ENCODE peak calls at places on chromosomes 5 and 9, in six cellular contexts. One of them, this sample, is unnamed.

GRCh38 chr5:74289238-74289637 is 351.3 kb downstream of the ENC1 start:
- DNase-seq in K562: no peak
- DNase-seq in left ventricle myocardium inferior: no peak
- DNase-seq in dorsolateral prefrontal cortex: no peak
- DNase-seq in HCT116: no peak
- DNase-seq in astrocyte: no peak
- DNase-seq in this sample: no peak

GRCh38 chr9:104276709-104277245 is 182.7 kb downstream of the SMC2 start:
- DNase-seq in K562: no peak
- DNase-seq in left ventricle myocardium inferior: no peak
- DNase-seq in dorsolateral prefrontal cortex: no peak
- DNase-seq in HCT116: no peak
- DNase-seq in astrocyte: peak; percentile 10
- DNase-seq in this sample: no peak

GRCh38 chr5:138955013-138955660 is 80.0 kb upstream of the LRRTM2 start:
- DNase-seq in K562: no peak
- DNase-seq in left ventricle myocardium inferior: peak; percentile 56
- DNase-seq in dorsolateral prefrontal cortex: no peak
- DNase-seq in HCT116: no peak
- DNase-seq in astrocyte: no peak
- DNase-seq in this sample: no peak

GRCh38 chr9:13755551-13755950 is 476.1 kb upstream of the MPDZ start:
- DNase-seq in K562: no peak
- DNase-seq in left ventricle myocardium inferior: no peak
- DNase-seq in dorsolateral prefrontal cortex: no peak
- DNase-seq in HCT116: no peak
- DNase-seq in astrocyte: no peak
- DNase-seq in this sample: no peak

GRCh38 chr9:71716138-71716909 is 52.0 kb downstream of the CEMIP2 start:
- DNase-seq in K562: no peak
- DNase-seq in left ventricle myocardium inferior: no peak
- DNase-seq in dorsolateral prefrontal cortex: no peak
- DNase-seq in HCT116: no peak
- DNase-seq in astrocyte: no peak
- DNase-seq in this sample: no peak

GRCh38 chr5:149406203-149406978 is 27.3 kb upstream of the IL17B start:
- DNase-seq in K562: peak; percentile 56
- DNase-seq in left ventricle myocardium inferior: peak; percentile 75
- DNase-seq in dorsolateral prefrontal cortex: no peak
- DNase-seq in HCT116: no peak
- DNase-seq in astrocyte: peak; percentile 79
- DNase-seq in this sample: no peak

GRCh38 chr5:142841511-142842255 is 71.5 kb downstream of the ARHGAP26 start:
- DNase-seq in K562: no peak
- DNase-seq in left ventricle myocardium inferior: peak; percentile 68
- DNase-seq in dorsolateral prefrontal cortex: no peak
- DNase-seq in HCT116: no peak
- DNase-seq in astrocyte: peak; percentile 53
- DNase-seq in this sample: no peak

GRCh38 chr9:20640331-20641187 is 18.3 kb upstream of the MLLT3 start:
- DNase-seq in K562: no peak
- DNase-seq in left ventricle myocardium inferior: peak; percentile 65
- DNase-seq in dorsolateral prefrontal cortex: peak; percentile 53
- DNase-seq in HCT116: no peak
- DNase-seq in astrocyte: peak; percentile 49
- DNase-seq in this sample: peak; percentile 84

GRCh38 chr5:86008293-86008692 is 609.4 kb upstream of the COX7C start:
- DNase-seq in K562: no peak
- DNase-seq in left ventricle myocardium inferior: no peak
- DNase-seq in dorsolateral prefrontal cortex: no peak
- DNase-seq in HCT116: no peak
- DNase-seq in astrocyte: no peak
- DNase-seq in this sample: no peak

GRCh38 chr5:170006016-170006415 is 25.7 kb upstream of the INSYN2B start:
- DNase-seq in K562: no peak
- DNase-seq in left ventricle myocardium inferior: no peak
- DNase-seq in dorsolateral prefrontal cortex: no peak
- DNase-seq in HCT116: no peak
- DNase-seq in astrocyte: no peak
- DNase-seq in this sample: no peak

GRCh38 chr5:113038136-113038535 is 61.5 kb downstream of the DCP2 start:
- DNase-seq in K562: no peak
- DNase-seq in left ventricle myocardium inferior: no peak
- DNase-seq in dorsolateral prefrontal cortex: no peak
- DNase-seq in HCT116: no peak
- DNase-seq in astrocyte: no peak
- DNase-seq in this sample: no peak

GRCh38 chr9:13568446-13568845 is 289.0 kb upstream of the MPDZ start:
- DNase-seq in K562: no peak
- DNase-seq in left ventricle myocardium inferior: no peak
- DNase-seq in dorsolateral prefrontal cortex: no peak
- DNase-seq in HCT116: no peak
- DNase-seq in astrocyte: peak; percentile 37
- DNase-seq in this sample: no peak

GRCh38 chr5:136926073-136926472 is 560.7 kb upstream of the TRPC7 start:
- DNase-seq in K562: no peak
- DNase-seq in left ventricle myocardium inferior: no peak
- DNase-seq in dorsolateral prefrontal cortex: no peak
- DNase-seq in HCT116: no peak
- DNase-seq in astrocyte: no peak
- DNase-seq in this sample: no peak

GRCh38 chr9:108615152-108615551 is 240.6 kb downstream of the ACTL7B start:
- DNase-seq in K562: no peak
- DNase-seq in left ventricle myocardium inferior: no peak
- DNase-seq in dorsolateral prefrontal cortex: no peak
- DNase-seq in HCT116: no peak
- DNase-seq in astrocyte: no peak
- DNase-seq in this sample: no peak

GRCh38 chr9:12696931-12697622 is 3.9 kb downstream of the TYRP1 start:
- DNase-seq in K562: no peak
- DNase-seq in left ventricle myocardium inferior: no peak
- DNase-seq in dorsolateral prefrontal cortex: no peak
- DNase-seq in HCT116: no peak
- DNase-seq in astrocyte: peak; percentile 76
- DNase-seq in this sample: no peak

GRCh38 chr5:142428773-142429473 is 104.1 kb upstream of the SPRY4 start:
- DNase-seq in K562: no peak
- DNase-seq in left ventricle myocardium inferior: no peak
- DNase-seq in dorsolateral prefrontal cortex: no peak
- DNase-seq in HCT116: no peak
- DNase-seq in astrocyte: no peak
- DNase-seq in this sample: no peak

GRCh38 chr9:129520981-129521380 is 99.9 kb downstream of the C9orf50 start:
- DNase-seq in K562: no peak
- DNase-seq in left ventricle myocardium inferior: no peak
- DNase-seq in dorsolateral prefrontal cortex: no peak
- DNase-seq in HCT116: no peak
- DNase-seq in astrocyte: no peak
- DNase-seq in this sample: no peak
- H3K4me3 ChIP-seq in K562: no peak overlapping the region
- H3K4me3 ChIP-seq in left ventricle myocardium inferior: no peak overlapping the region
- H3K4me3 ChIP-seq in dorsolateral prefrontal cortex: no peak overlapping the region
- H3K4me3 ChIP-seq in HCT116: no peak overlapping the region
- H3K4me3 ChIP-seq in astrocyte: no peak overlapping the region
- H3K4me3 ChIP-seq in this sample: no peak overlapping the region

DNA sequence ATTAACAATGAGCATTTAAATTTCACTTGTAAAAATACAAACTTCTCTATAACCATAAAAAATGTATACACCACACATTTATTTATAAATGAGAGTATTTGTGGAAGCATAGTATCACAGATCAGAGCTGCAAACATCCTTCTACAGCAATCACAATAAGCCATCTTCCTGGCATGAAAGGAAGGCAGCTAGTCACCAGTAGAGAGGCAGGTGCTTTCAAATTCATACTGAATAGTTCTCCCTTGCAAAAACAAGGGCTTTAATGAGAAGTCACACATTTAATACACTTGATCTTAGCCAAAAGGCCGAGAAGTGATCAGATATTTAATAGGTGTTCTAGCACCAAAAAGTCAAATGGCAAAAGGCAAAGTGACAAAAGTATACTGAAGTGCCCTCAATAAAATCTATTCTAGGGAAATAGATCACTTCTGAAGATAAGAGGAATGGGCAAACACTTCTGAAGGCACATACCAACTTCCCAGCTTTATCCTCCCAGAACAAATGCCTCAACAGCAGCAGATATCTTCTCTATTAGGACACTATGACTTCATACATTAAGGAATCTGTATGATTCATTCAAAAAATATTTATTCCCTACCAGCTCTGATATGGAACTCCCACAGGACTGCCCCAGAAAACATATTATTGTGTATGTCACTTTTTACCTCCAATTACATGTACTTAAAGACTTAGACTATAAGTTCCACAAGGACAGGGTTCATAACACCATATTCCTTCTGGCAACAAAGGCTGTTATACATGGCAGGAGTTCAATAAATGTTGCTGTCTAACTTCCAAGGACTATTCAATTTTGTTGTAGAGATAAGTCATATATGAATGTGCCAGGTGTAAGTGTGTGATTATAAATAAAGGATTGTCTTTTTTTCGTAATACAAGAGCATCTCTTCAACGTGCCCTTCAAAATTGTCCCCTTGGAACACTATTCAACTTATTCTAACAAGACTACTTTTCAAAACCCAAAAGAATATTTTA is 31.7 kb downstream of the MAPKAP1 start:
- DNase-seq in K562: no peak
- DNase-seq in left ventricle myocardium inferior: no peak
- DNase-seq in dorsolateral prefrontal cortex: no peak
- DNase-seq in HCT116: peak; percentile 58
- DNase-seq in astrocyte: peak; percentile 90
- DNase-seq in this sample: no peak
- H3K27ac ChIP-seq in K562: no peak overlapping the region
- H3K27ac ChIP-seq in left ventricle myocardium inferior: peak overlapping the region; percentile 50
- H3K27ac ChIP-seq in dorsolateral prefrontal cortex: no peak overlapping the region
- H3K27ac ChIP-seq in HCT116: peak overlapping the region; percentile 63
- H3K27ac ChIP-seq in astrocyte: peak overlapping the region; percentile 84
- H3K27ac ChIP-seq in this sample: no peak overlapping the region

GRCh38 chr9:121599872-121600585 is 51.4 kb upstream of the DAB2IP start:
- DNase-seq in K562: no peak
- DNase-seq in left ventricle myocardium inferior: no peak
- DNase-seq in dorsolateral prefrontal cortex: no peak
- DNase-seq in HCT116: no peak
- DNase-seq in astrocyte: no peak
- DNase-seq in this sample: no peak

GRCh38 chr9:121599186-121599871 is 52.1 kb upstream of the DAB2IP start:
- DNase-seq in K562: no peak
- DNase-seq in left ventricle myocardium inferior: peak; percentile 74
- DNase-seq in dorsolateral prefrontal cortex: no peak
- DNase-seq in HCT116: peak; percentile 71
- DNase-seq in astrocyte: peak; percentile 16
- DNase-seq in this sample: no peak

GRCh38 chr9:121596515-121596914 is 54.9 kb upstream of the DAB2IP start:
- DNase-seq in K562: no peak
- DNase-seq in left ventricle myocardium inferior: no peak
- DNase-seq in dorsolateral prefrontal cortex: no peak
- DNase-seq in HCT116: no peak
- DNase-seq in astrocyte: no peak
- DNase-seq in this sample: no peak

GRCh38 chr9:121598167-121599000 is 53.0 kb upstream of the DAB2IP start:
- DNase-seq in K562: no peak
- DNase-seq in left ventricle myocardium inferior: peak; percentile 83
- DNase-seq in dorsolateral prefrontal cortex: no peak
- DNase-seq in HCT116: peak; percentile 67
- DNase-seq in astrocyte: peak; percentile 80
- DNase-seq in this sample: no peak

DNA sequence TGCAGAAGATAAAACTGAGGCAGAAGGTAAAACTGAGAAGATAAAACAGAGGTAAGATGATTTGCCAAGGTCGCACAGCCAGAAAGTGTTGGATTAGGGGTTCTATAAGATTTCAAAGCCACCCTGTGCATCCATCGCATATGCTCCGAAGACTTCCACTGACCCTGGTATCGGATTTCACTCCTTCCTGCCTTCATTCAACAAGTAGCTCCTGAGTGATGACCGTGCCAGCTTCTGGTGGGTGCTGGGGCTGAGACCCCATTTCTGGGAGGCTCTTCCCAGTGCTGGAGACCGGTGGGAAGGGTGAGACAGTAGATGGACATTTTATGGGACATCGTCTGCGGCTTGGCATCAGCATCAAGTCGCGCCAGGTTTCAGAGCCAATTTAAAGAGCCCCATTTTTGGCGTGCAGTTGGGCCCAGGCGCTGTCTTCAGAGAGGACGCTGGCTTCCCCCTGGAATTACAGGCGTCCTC is 53.7 kb upstream of the DAB2IP start:
- DNase-seq in K562: no peak
- DNase-seq in left ventricle myocardium inferior: no peak
- DNase-seq in dorsolateral prefrontal cortex: no peak
- DNase-seq in HCT116: no peak
- DNase-seq in astrocyte: no peak
- DNase-seq in this sample: no peak
- H3K4me3 ChIP-seq in K562: no peak overlapping the region
- H3K4me3 ChIP-seq in left ventricle myocardium inferior: peak overlapping the region; percentile 76
- H3K4me3 ChIP-seq in dorsolateral prefrontal cortex: peak overlapping the region; percentile 75
- H3K4me3 ChIP-seq in HCT116: peak overlapping the region; percentile 88
- H3K4me3 ChIP-seq in astrocyte: no peak overlapping the region
- H3K4me3 ChIP-seq in this sample: no peak overlapping the region

DNA sequence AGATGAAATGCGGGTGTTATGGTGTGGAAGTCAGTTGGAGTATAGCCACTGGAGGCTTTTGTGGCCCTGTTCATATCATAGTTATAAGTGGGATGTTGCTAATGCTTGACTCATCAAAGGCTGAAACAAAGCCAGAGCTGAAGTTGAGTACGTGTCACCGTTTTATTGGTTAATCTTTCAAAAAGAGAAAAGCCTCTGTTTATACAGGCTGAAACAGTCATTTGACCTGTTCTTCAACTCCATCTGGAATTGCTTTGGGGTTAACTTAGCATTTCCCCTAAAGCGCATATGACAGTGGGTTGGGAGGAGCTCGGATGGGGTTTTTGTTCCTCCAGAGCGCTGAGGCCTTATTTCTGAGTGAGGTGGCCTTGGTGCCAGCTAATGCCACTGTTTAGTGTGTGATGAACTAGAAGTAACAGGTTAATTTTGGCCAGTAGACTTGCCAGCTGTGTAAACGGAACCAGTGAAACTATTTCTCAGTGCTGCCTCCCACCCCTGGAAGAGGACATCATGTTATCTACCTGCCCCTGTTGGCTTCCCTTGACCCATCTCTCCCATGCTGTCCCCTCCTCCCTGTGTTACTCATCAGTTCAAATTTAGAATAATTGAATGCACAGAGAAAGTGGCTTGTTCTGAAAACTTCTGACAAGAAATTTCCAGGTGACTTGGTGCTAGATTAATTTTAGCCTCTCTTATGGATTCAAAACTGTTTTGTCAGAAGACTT is 34.2 kb downstream of the MTAP start:
- DNase-seq in K562: no peak
- DNase-seq in left ventricle myocardium inferior: no peak
- DNase-seq in dorsolateral prefrontal cortex: no peak
- DNase-seq in HCT116: peak; percentile 94
- DNase-seq in astrocyte: peak; percentile 99
- DNase-seq in this sample: no peak
- H3K27ac ChIP-seq in K562: no peak overlapping the region
- H3K27ac ChIP-seq in left ventricle myocardium inferior: no peak overlapping the region
- H3K27ac ChIP-seq in dorsolateral prefrontal cortex: no peak overlapping the region
- H3K27ac ChIP-seq in HCT116: peak overlapping the region; percentile 66
- H3K27ac ChIP-seq in astrocyte: peak overlapping the region; percentile 97
- H3K27ac ChIP-seq in this sample: no peak overlapping the region

DNA sequence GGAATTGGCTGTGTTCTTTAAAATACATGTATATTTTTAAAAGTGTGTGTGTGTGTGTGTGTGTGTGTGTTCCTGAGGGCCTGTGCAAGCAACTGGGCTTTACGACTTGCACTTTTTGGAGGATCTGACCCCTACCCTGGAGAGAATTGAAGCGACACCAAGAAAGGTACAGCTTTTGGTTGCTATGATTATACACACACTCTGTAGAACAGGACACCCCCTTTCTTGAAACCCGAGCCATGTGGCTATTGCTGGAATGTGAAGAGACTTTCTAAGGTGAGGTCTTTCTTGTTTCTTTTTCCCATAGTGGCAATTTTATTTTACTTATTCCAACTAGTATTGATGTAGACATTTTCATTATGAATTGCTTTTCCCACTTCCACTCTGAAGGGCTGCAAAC is 1.0 kb downstream of the SHISAL2B start:
- DNase-seq in K562: no peak
- DNase-seq in left ventricle myocardium inferior: no peak
- DNase-seq in dorsolateral prefrontal cortex: no peak
- DNase-seq in HCT116: no peak
- DNase-seq in astrocyte: no peak
- DNase-seq in this sample: no peak
- H3K4me3 ChIP-seq in K562: no peak overlapping the region
- H3K4me3 ChIP-seq in left ventricle myocardium inferior: no peak overlapping the region
- H3K4me3 ChIP-seq in dorsolateral prefrontal cortex: no peak overlapping the region
- H3K4me3 ChIP-seq in HCT116: no peak overlapping the region
- H3K4me3 ChIP-seq in astrocyte: no peak overlapping the region
- H3K4me3 ChIP-seq in this sample: no peak overlapping the region